ENCODE peak calls at places on chromosomes 13 and 19, in seven cellular contexts. X is bronchial epithelial cell, I is mammary epithelial cell, K is heart left ventricle, A is lower leg skin, O is heart right ventricle, L is AG04449. S is an unnamed sample.

GRCh38 chr19:55212447-55212846 is 3.1 kb upstream of the PTPRH start:
- DNase-seq in X (no peak), I (no peak), K (no peak), A (no peak), O (no peak), L (no peak), S (peak; percentile 57)

GRCh38 chr19:51777570-51778460 is 16.8 kb downstream of the FPR2 start:
- DNase-seq in X (peak; percentile 70), I (peak; percentile 68), K (peak; percentile 74), A (peak; percentile 51), O (peak; percentile 47), L (peak; percentile 14), S (peak; percentile 91)

GRCh38 chr19:5534787-5535586 is 32.8 kb downstream of the TINCR start:
- DNase-seq in X (no peak), I (no peak), K (no peak), A (no peak), O (no peak), L (no peak), S (no peak)

GRCh38 chr19:7211191-7211988 is 82.8 kb downstream of the INSR start:
- DNase-seq in X (no peak), I (no peak), K (peak; percentile 72), A (no peak), O (peak; percentile 57), L (no peak), S (no peak)

GRCh38 chr13:43865892-43866291 is 13.6 kb downstream of the CCDC122 start:
- DNase-seq in X (peak; percentile 89), I (peak; percentile 73), K (no peak), A (no peak), O (no peak), L (no peak), S (peak; percentile 34)

GRCh38 chr13:27587083-27587482 is 33.2 kb downstream of the LNX2 start:
- DNase-seq in X (no peak), I (no peak), K (no peak), A (no peak), O (no peak), L (no peak), S (no peak)

GRCh38 chr13:75492389-75492788 is 10.4 kb upstream of the TBC1D4 start:
- DNase-seq in X (no peak), I (no peak), K (no peak), A (no peak), O (no peak), L (peak; percentile 70), S (peak; percentile 23)

GRCh38 chr13:82165396-82166174 is 1716.7 kb downstream of the SLITRK1 start:
- DNase-seq in X (no peak), I (no peak), K (no peak), A (no peak), O (peak; percentile 2), L (no peak), S (no peak)

GRCh38 chr19:11045536-11045935 is 43.7 kb upstream of the LDLR start:
- DNase-seq in X (no peak), I (no peak), K (no peak), A (no peak), O (no peak), L (no peak), S (no peak)

GRCh38 chr13:43023244-43023931 is at the start of gene DNAJC15:
- DNase-seq in X (peak; percentile 55), I (no peak), K (peak; percentile 91), A (peak; percentile 85), O (peak; percentile 86), L (no peak), S (peak; percentile 65)

GRCh38 chr13:113853518-113854237 is 10.2 kb downstream of the GAS6 start:
- DNase-seq in X (no peak), I (no peak), K (peak; percentile 73), A (no peak), O (no peak), L (no peak), S (no peak)

GRCh38 chr13:96772426-96772825 is 221.8 kb downstream of the OXGR1 start:
- DNase-seq in X (peak; percentile 47), I (no peak), K (no peak), A (no peak), O (no peak), L (no peak), S (no peak)

GRCh38 chr19:9407827-9408226 is 27.5 kb downstream of the ZNF266 start:
- DNase-seq in X (no peak), I (no peak), K (no peak), A (no peak), O (no peak), L (no peak), S (no peak)

GRCh38 chr19:10961073-10961762 is 388 bp downstream of the SMARCA4 start:
- DNase-seq in X (no peak), I (no peak), K (peak; percentile 52), A (no peak), O (no peak), L (no peak), S (peak; percentile 34)

GRCh38 chr19:50313812-50314536 is 15.2 kb downstream of the KCNC3 start:
- DNase-seq in X (no peak), I (no peak), K (no peak), A (no peak), O (no peak), L (no peak), S (no peak)
- TF ChIP-seq CTCF in X (no peak), I (no peak), K (no peak), A (no peak), O (no peak), L (no peak), S (no peak)

GRCh38 chr19:18439910-18440237 is 1.9 kb upstream of the ISYNA1 start:
- DNase-seq in X (no peak), I (no peak), K (no peak), A (no peak), O (no peak), L (no peak), S (no peak)

GRCh38 chr19:18441804-18442788 is 4.2 kb upstream of the ISYNA1 start:
- DNase-seq in X (no peak), I (no peak), K (no peak), A (no peak), O (no peak), L (no peak), S (no peak)

GRCh38 chr19:18440936-18441803 is 3.2 kb upstream of the ISYNA1 start:
- DNase-seq in X (no peak), I (no peak), K (no peak), A (no peak), O (no peak), L (no peak), S (no peak)

GRCh38 chr19:18439025-18439909 is 1.3 kb upstream of the ISYNA1 start:
- DNase-seq in X (peak; percentile 71), I (no peak), K (no peak), A (no peak), O (no peak), L (no peak), S (peak; percentile 95)

DNA sequence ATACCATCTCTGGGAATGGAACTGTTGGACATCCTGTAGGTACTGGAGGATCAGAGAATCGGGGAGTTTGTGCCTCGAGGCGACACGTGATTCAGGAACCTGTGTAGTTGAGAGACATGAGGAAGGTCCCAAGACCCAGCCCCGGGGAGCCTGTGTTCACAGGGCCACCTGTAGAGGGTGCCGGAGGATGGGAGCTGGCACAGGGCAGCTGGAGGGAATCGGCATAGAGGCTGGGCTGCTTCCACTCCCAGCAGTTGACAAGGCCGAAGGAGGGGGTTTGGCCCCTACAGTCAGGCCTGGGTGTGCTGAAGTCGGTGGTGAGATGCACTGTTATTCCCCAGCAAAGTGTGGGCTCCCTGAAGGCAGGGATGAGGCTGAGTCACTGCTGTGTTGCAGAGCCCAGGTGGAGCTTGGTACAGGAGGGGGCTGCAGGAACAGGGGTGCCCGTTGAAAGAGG is 2.5 kb upstream of the ISYNA1 start:
- DNase-seq in X (peak; percentile 8), I (no peak), K (no peak), A (no peak), O (no peak), L (no peak), S (peak; percentile 31)
- TF ChIP-seq CTCF in X (peak; percentile 20), I (peak; percentile 35), K (peak; percentile 21), A (no peak), O (peak; percentile 20), L (peak; percentile 9), S (peak; percentile 7)

DNA sequence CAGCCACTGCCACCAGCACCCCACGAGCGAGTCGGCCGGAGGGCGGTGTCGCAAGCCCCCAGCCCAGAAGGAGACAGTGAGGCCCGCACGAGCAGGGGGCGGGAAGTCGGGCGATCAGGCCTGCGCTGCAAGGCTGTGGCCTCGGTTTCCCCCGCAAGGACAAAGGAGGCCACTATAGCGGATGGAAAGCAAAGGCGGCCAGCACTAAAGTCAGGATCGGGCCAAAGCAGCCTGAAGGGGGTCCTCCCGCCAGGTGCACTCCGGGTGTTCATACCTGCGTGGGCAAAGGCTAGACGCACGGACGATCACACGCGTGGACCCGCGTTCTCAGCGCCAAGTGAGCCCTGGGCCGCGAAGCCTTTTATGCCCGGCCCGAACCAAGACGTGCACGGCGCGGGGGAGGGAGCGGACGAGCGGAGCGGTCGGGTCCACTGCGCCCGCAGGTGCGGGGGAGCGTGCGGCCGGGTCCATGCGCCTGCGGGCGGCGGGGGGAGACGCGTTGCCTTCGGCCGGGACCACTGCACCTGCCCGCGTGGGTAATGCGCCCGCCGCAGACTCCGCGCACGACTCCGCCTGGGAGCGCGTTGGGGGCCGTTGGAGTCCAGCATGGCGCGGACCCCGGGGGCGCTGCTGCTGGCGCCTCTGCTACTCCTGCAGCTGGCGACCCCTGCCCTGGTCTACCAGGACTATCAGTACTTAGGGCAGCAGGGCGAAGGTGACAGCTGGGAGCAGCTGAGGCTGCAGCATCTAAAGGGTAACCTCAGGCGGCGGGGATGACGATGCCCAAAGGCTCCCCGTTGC is at the start of the genes PRDX2 and THSD8:
- DNase-seq in X (no peak), I (peak; percentile 69), K (peak; percentile 90), A (peak; percentile 43), O (peak; percentile 86), L (no peak), S (peak; percentile 81)
- TF ChIP-seq CTCF in X (no peak), I (no peak), K (no peak), A (no peak), O (no peak), L (no peak), S (no peak)

GRCh38 chr19:30085394-30085793 is 143.4 kb downstream of the URI1 start:
- DNase-seq in X (no peak), I (no peak), K (no peak), A (no peak), O (no peak), L (no peak), S (no peak)
- TF ChIP-seq CTCF in X (no peak), I (no peak), K (no peak), A (no peak), O (no peak), L (no peak), S (no peak)

DNA sequence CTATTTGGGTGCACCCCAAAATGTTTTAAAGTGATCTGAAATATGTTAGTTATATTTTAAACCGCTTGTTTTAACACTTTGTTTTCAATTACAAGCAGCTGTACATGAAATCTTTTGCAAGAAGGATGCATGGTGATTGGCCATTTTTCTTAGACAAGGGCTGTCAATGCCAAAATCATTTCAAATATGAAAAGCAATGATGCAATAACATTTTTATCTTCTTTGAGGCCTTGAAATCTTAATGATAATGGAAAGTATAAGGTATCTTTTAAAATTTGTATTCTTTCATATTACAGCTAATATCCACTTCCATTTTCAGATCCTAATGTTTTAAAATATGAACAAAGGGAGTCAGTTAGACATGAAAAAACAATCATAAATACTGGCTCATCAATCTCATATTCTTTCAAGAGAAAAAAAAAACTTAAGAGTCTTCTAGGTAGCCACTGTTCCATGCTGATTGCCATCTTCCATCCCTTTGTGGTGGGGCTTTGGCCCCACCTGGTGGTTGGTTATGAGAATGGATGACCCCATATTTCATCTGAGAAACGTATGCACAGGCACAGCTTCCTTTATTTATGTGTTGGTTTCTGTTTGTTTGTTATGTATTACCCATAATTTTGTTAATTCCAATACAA is 330.3 kb upstream of the MIR17HG start:
- DNase-seq in X (peak; percentile 34), I (peak; percentile 42), K (no peak), A (no peak), O (no peak), L (no peak), S (peak; percentile 80)
- TF ChIP-seq CTCF in X (peak; percentile 70), I (peak; percentile 80), K (peak; percentile 60), A (no peak), O (peak; percentile 60), L (peak; percentile 44), S (peak; percentile 73)

GRCh38 chr13:60755380-60756163 is 358.6 kb downstream of the TDRD3 start:
- DNase-seq in X (peak; percentile 64), I (no peak), K (no peak), A (no peak), O (no peak), L (no peak), S (no peak)
- TF ChIP-seq CTCF in X (peak; percentile 57), I (peak; percentile 33), K (no peak), A (no peak), O (no peak), L (no peak), S (no peak)